ENCODE peak calls at places on chromosomes 11 and 22, in nine cellular contexts. F, V, I, W, U, N, H, T and Q are unnamed samples.

GRCh38 chr11:127458561-127458960 is 458.0 kb upstream of the KIRREL3 start:
- DNase-seq in F (no peak), V (no peak), I (no peak), W (no peak), U (no peak), N (no peak), H (no peak), T (no peak), Q (no peak)

GRCh38 chr11:67371549-67372231 is 1.7 kb downstream of the CLCF1 start:
- DNase-seq in F (no peak), V (peak; percentile 45), I (no peak), W (no peak), U (peak; percentile 42), N (peak; percentile 69), H (no peak), T (no peak), Q (no peak)

GRCh38 chr22:38027487-38027886 is 29.7 kb upstream of the PICK1 start:
- DNase-seq in F (no peak), V (no peak), I (no peak), W (no peak), U (no peak), N (no peak), H (no peak), T (no peak), Q (no peak)

GRCh38 chr22:39239561-39240423 is 5.0 kb downstream of the PDGFB start:
- DNase-seq in F (no peak), V (no peak), I (peak; percentile 78), W (no peak), U (no peak), N (no peak), H (no peak), T (no peak), Q (no peak)

GRCh38 chr11:66341502-66342126 is 3.3 kb downstream of the BRMS1 start:
- DNase-seq in F (no peak), V (no peak), I (no peak), W (no peak), U (no peak), N (no peak), H (no peak), T (no peak), Q (no peak)

GRCh38 chr11:130407978-130408377 is 20.4 kb downstream of the ADAMTS8 start:
- DNase-seq in F (no peak), V (no peak), I (peak; percentile 49), W (no peak), U (peak; percentile 57), N (peak; percentile 56), H (no peak), T (peak; percentile 21), Q (no peak)

GRCh38 chr11:128448981-128449713 is 138.2 kb downstream of the ETS1 start:
- DNase-seq in F (no peak), V (peak; percentile 48), I (no peak), W (no peak), U (peak; percentile 93), N (peak; percentile 62), H (no peak), T (no peak), Q (no peak)

GRCh38 chr11:109971184-109971523 is 122.0 kb upstream of the ZC3H12C start:
- DNase-seq in F (no peak), V (peak; percentile 13), I (no peak), W (no peak), U (peak; percentile 85), N (peak; percentile 89), H (no peak), T (no peak), Q (no peak)

GRCh38 chr11:43632171-43632570 is 48.4 kb upstream of the HSD17B12 start:
- DNase-seq in F (no peak), V (no peak), I (no peak), W (no peak), U (peak; percentile 26), N (no peak), H (no peak), T (no peak), Q (no peak)

GRCh38 chr22:45201678-45202332 is 38.1 kb downstream of the NUP50 start:
- DNase-seq in F (peak; percentile 57), V (no peak), I (no peak), W (no peak), U (peak; percentile 96), N (peak; percentile 62), H (no peak), T (no peak), Q (no peak)

GRCh38 chr11:61778357-61778886 is 14.0 kb downstream of the TMEM258 start:
- DNase-seq in F (no peak), V (no peak), I (no peak), W (no peak), U (no peak), N (no peak), H (no peak), T (no peak), Q (no peak)

GRCh38 chr11:2708151-2708581 is 8.4 kb upstream of the KCNQ1OT1 start:
- DNase-seq in F (no peak), V (no peak), I (no peak), W (no peak), U (no peak), N (peak; percentile 67), H (no peak), T (no peak), Q (no peak)

GRCh38 chr22:41256254-41256897 is 15.6 kb upstream of the CHADL start:
- DNase-seq in F (peak; percentile 47), V (no peak), I (peak; percentile 46), W (no peak), U (peak; percentile 64), N (peak; percentile 59), H (no peak), T (no peak), Q (no peak)
- TF ChIP-seq CTCF in F (peak; percentile 25), V (no peak), I (no peak), W (no peak), U (peak; percentile 17), N (peak; percentile 40), H (no peak), T (no peak), Q (no peak)

GRCh38 chr22:36740716-36741115 is 35.2 kb downstream of the IFT27 start:
- DNase-seq in F (no peak), V (no peak), I (no peak), W (no peak), U (no peak), N (no peak), H (no peak), T (no peak), Q (no peak)

GRCh38 chr22:36743591-36744412 is 32.1 kb downstream of the IFT27 start:
- DNase-seq in F (no peak), V (no peak), I (no peak), W (no peak), U (no peak), N (no peak), H (no peak), T (no peak), Q (no peak)

GRCh38 chr22:36741204-36741793 is 34.6 kb downstream of the IFT27 start:
- DNase-seq in F (no peak), V (peak; percentile 20), I (no peak), W (no peak), U (no peak), N (no peak), H (no peak), T (peak; percentile 46), Q (no peak)

GRCh38 chr22:36743011-36743410 is 32.9 kb downstream of the IFT27 start:
- DNase-seq in F (no peak), V (no peak), I (no peak), W (no peak), U (no peak), N (no peak), H (no peak), T (no peak), Q (no peak)

DNA sequence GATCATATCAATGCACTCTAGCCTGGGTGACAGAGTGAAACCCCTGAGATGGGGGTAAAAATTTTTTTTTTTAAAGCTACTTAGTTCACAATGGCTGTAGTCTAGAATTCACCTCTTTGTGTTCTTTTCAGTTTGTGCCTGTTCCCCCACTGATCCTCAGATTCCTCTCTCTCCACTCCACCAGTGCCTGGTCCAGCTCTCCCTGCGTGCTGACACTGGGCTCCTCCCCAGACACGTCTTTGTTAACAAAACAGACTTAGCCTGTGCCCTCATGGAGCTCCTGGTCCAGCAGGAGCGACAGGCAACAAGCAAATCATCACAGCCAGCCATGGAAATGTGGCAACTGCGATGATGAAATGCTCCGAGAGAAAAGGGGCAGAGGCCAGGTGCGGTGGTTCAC is 34.0 kb downstream of the IFT27 start:
- DNase-seq in F (no peak), V (no peak), I (no peak), W (no peak), U (no peak), N (no peak), H (no peak), T (no peak), Q (no peak)
- TF ChIP-seq CTCF in F (no peak), V (no peak), I (no peak), W (no peak), U (no peak), N (no peak), H (no peak), T (no peak), Q (no peak)

DNA sequence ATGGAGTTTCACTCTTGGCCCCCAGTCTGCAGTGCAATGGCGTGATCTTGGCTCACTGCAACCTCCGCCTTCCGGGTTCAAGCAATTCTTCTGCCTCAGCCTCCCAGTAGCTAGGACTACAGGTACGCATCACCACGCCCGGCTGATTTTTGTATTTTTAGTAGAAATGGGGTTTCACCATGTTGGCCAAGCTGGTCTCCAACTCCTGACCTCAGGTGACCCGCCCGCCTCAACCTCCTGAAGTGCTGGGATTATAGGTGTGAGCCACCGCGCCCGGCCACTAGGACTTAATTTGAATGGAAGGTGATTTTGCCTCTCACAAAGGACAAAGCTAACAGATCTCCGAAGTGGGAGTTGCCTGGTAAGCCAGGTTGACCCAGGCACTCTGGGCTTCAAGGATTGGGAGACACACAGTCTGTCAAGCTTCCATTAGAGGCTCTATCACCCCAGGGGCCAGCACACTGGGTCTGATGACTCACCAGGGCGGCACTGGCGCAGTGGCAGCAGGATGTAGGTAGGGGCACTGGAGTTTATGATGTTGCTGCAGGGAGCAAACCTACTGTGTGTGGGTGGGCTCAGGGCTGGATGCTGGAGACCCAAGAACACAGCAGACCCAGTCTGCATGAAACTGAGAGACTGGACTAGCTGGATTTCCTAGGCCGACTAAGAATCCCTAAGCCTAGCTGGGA is 17.8 kb upstream of the KCTD14 start:
- DNase-seq in F (no peak), V (peak; percentile 52), I (no peak), W (no peak), U (no peak), N (no peak), H (no peak), T (no peak), Q (no peak)
- TF ChIP-seq CTCF in F (no peak), V (no peak), I (no peak), W (no peak), U (no peak), N (no peak), H (no peak), T (no peak), Q (no peak)

DNA sequence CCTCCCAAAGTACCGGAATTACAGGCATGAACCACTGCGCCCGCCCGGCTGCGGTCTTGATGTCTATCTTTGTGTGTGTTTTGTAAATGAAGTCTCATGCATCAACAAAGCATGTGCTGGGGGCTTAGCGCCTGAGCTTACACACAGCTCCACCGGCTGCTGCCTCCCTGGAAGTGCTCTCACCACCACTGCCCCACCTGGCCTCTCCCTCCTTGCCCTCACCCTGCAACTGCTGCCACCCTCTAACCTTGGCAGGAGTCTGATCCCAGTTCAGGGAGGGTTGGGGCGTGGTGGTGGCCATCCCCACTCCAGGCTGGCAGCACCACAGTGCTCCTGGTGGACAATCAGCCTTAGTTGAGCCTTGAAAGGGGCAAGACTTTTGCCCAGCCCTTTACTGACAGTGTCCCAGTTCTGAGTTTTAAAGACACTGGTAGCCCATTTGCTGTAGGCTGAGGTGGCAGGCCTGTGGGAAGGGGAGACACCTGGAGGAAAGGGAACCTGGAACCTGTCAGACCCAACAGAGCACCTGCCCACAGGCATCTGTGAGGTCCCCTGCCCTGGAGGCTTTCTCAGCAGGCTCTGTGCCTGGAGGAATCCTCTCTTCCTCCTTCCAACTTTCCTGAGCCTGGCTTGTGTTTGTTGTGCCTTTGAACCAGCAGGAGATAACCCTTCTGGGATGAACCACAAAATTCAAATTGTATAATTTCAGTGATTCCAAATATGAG is 42.4 kb upstream of the WEE1 start:
- DNase-seq in F (no peak), V (no peak), I (no peak), W (no peak), U (no peak), N (no peak), H (no peak), T (no peak), Q (no peak)
- TF ChIP-seq CTCF in F (no peak), V (no peak), I (no peak), W (no peak), U (no peak), N (no peak), H (no peak), T (peak; percentile 25), Q (no peak)